ENCODE peak calls at places on chromosomes 16 and 17, in six cellular contexts. I is upper lobe of left lung, O is heart left ventricle, C is K562, J is HepG2, H is GM12878. D is an unnamed sample.

GRCh38 chr16:70453891-70454220 is 539 bp upstream of the FCSK start:
- ATAC-seq in H (no peak), C (no peak), J (peak; percentile 16), O (peak; percentile 54), I (no peak), D (no peak)

GRCh38 chr16:49523435-49524159 is 150.0 kb downstream of the C16orf78 start:
- ATAC-seq in C (no peak), I (no peak), J (no peak), H (no peak), O (no peak), D (no peak)

GRCh38 chr16:78381060-78381459 is 281.6 kb downstream of the WWOX start:
- ATAC-seq in J (no peak), H (no peak), O (no peak), C (no peak), I (no peak), D (no peak)

GRCh38 chr16:2912330-2913199 is 834 bp downstream of the FLYWCH1 start:
- ATAC-seq in O (peak; percentile 44), I (no peak), J (peak; percentile 65), C (peak; percentile 66), H (peak; percentile 67), D (peak; percentile 37)

GRCh38 chr17:75571197-75571884 is 16.3 kb upstream of the MYO15B start:
- ATAC-seq in O (peak; percentile 49), I (peak; percentile 37), C (peak; percentile 85), J (no peak), H (peak; percentile 97), D (peak; percentile 59)

GRCh38 chr16:12891836-12892235 is 9.6 kb upstream of the SHISA9 start:
- ATAC-seq in J (no peak), O (no peak), C (no peak), H (no peak), I (no peak), D (no peak)

GRCh38 chr16:72819345-72819744 is 228.6 kb downstream of the ZFHX3 start:
- ATAC-seq in I (no peak), J (no peak), H (no peak), C (no peak), O (no peak), D (no peak)

GRCh38 chr16:282491-282890 is 473 bp upstream of the PDIA2 start:
- ATAC-seq in C (no peak), J (peak; percentile 2), H (no peak), I (no peak), O (no peak), D (no peak)

GRCh38 chr16:56013962-56014552 is 138.9 kb upstream of the CES5A start:
- ATAC-seq in I (no peak), O (peak; percentile 56), C (peak; percentile 60), J (peak; percentile 67), H (peak; percentile 31), D (no peak)

GRCh38 chr17:42780816-42781638 is 617 bp downstream of the WNK4 start:
- ATAC-seq in I (no peak), H (no peak), O (peak; percentile 18), C (peak; percentile 25), J (peak; percentile 0), D (peak; percentile 32)

GRCh38 chr16:29756654-29757053 is 10.9 kb upstream of the C16orf54 start:
- ATAC-seq in H (no peak), O (no peak), I (no peak), C (peak; percentile 28), J (no peak), D (no peak)

GRCh38 chr17:79306688-79307323 is 232.2 kb downstream of the ENGASE start:
- ATAC-seq in O (peak; percentile 94), I (peak; percentile 57), C (no peak), J (no peak), H (no peak), D (no peak)

GRCh38 chr17:59093702-59094231 is 12.9 kb downstream of the TRIM37 start:
- ATAC-seq in O (peak; percentile 88), J (no peak), I (peak; percentile 80), C (peak; percentile 48), H (peak; percentile 87), D (peak; percentile 60)

GRCh38 chr17:73268582-73269328 is 7.1 kb upstream of the CPSF4L start:
- ATAC-seq in C (peak; percentile 57), J (peak; percentile 42), O (no peak), I (no peak), H (peak; percentile 41), D (no peak)

GRCh38 chr16:50942143-50942542 is 200.3 kb downstream of the CYLD start:
- ATAC-seq in O (no peak), C (no peak), H (no peak), J (no peak), I (no peak), D (no peak)

GRCh38 chr16:73058616-73059409 is 10.9 kb upstream of the ZFHX3 start:
- ATAC-seq in H (peak; percentile 42), I (no peak), J (no peak), O (peak; percentile 24), C (no peak), D (peak; percentile 25)

GRCh38 chr17:14575349-14575966 is 274.6 kb downstream of the HS3ST3B1 start:
- ATAC-seq in I (no peak), H (no peak), J (peak; percentile 73), C (no peak), O (no peak), D (no peak)

GRCh38 chr16:19751478-19751877 is 33.4 kb downstream of the IQCK start:
- ATAC-seq in H (no peak), I (no peak), O (no peak), C (no peak), J (no peak), D (no peak)

GRCh38 chr16:58399718-58400633 is 7.7 kb downstream of the GINS3 start:
- ATAC-seq in H (no peak), I (no peak), C (no peak), O (no peak), J (no peak), D (no peak)

GRCh38 chr17:61251939-61252865 is 147.4 kb upstream of the TBX2 start:
- ATAC-seq in H (peak; percentile 69), J (peak; percentile 31), O (peak; percentile 94), I (peak; percentile 95), C (no peak), D (peak; percentile 97)

GRCh38 chr16:57668259-57668563 is at the start of gene ADGRG3:
- ATAC-seq in O (no peak), C (no peak), I (no peak), H (no peak), J (no peak), D (no peak)

GRCh38 chr16:23469814-23470213 is 16.8 kb upstream of the COG7 start:
- ATAC-seq in J (no peak), C (no peak), I (peak; percentile 35), H (no peak), O (no peak), D (no peak)

GRCh38 chr16:21683184-21683583 is 19.4 kb downstream of the OTOA start:
- ATAC-seq in C (no peak), H (no peak), O (no peak), J (no peak), I (no peak), D (no peak)

DNA sequence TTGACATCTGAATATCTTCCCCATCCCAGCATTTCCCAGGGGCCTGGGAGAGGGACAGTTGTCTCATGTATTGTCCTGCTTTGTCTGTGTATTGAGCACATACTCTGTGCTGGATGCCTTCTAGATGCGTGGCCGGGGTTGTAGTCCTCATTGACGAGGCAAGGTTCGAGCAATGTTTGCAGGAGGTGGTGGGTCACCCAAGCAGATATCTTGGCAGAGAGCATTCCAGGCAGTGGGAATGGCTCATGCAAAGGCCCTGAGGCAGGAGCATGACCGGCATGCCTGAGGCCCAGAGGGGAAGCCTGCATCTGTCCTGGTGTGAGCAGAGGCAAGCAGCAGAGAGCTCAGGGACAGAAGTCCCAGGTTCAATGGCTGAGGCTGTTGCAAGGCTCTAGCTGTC is 17.5 kb downstream of the KRT33A start:
- ATAC-seq in C (no peak), H (no peak), I (no peak), J (no peak), O (no peak), D (no peak)
- TF ChIP-seq POLR2A in C (no peak), H (no peak), I (no peak), J (no peak), O (no peak), D (no peak)

GRCh38 chr17:76969598-76970172 is 101.5 kb downstream of the MGAT5B start:
- ATAC-seq in J (peak; percentile 47), H (no peak), I (peak; percentile 59), C (no peak), O (no peak), D (no peak)
- H3K27me3 ChIP-seq in J (peaks cover 10% of the 10 kb centered on the region), H (peaks cover 2% of the 10 kb centered on the region), I (peaks cover 16% of the 10 kb centered on the region), C (peaks cover 48% of the 10 kb centered on the region), O (peaks cover 25% of the 10 kb centered on the region), D (peaks cover 71% of the 10 kb centered on the region)

GRCh38 chr17:10052414-10052813 is 146.0 kb downstream of the GAS7 start:
- ATAC-seq in I (no peak), O (no peak), H (peak; percentile 74), C (no peak), J (no peak), D (no peak)
- TF ChIP-seq POLR2A in I (no peak), O (no peak), H (no peak), C (no peak), J (no peak), D (no peak)

DNA sequence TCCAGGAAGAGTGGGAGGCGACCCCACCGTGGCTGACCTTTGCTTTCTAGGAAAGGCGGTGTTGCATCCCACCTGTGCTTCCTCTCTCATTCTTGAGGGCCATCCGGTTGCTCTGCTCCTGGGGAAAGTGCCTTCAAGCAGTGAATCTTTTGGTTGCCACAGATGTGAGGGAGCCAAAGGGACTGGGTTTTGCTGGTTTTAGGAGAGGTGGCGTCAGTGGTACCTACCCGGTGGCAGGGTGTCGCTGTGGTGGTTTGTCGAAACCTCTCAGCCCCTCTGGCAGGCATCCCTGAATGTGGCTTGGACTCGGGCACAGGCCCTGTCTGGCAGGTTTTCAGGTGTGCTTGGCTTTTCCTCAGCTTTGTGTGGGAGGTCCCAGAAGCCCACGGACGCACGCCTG is 611.5 kb downstream of the KCNJ18 start:
- ATAC-seq in H (no peak), O (no peak), J (no peak), I (no peak), C (no peak), D (no peak)
- H3K27me3 ChIP-seq in H (no peaks in the 10 kb centered on the region), O (no peaks in the 10 kb centered on the region), J (no peaks in the 10 kb centered on the region), I (no peaks in the 10 kb centered on the region), C (no peaks in the 10 kb centered on the region), D (peaks cover 7% of the 10 kb centered on the region)

DNA sequence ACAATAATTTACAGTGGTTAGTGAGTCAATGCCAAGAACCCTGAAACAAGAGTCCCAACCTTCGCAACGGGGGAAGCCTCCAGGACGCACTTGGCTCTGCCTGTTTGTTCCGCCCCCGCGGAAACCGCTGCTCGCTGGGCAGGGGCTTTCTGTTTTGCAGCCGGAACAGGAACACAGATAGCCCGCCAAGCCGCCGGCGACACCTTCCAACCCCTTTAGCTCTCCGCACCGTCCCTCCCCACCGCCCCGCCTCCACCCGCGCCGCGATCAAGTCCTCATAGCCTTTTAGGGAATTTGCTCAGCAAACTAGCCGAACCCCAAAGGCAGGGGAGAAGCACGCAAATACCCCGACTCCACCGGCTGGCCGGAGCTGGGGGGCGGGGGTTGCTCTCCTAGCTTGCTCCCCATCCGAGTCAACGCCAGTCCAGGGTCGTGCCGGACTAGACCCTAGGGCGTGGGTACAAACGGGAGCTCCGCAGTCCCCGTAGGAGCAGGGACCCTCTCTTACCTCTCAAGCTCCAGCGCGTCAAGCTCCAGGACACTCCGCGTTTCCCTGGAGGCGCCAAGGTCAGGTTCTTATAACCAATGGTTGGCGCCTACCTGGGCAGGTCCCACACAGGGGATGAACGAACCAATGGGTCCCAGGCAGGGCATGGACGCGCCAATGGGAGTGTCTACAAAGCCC is at the start of gene SLFN13:
- ATAC-seq in O (peak; percentile 91), J (peak; percentile 43), I (peak; percentile 94), C (peak; percentile 95), H (peak; percentile 90), D (peak; percentile 71)
- TF ChIP-seq POLR2A in O (no peak), J (no peak), I (no peak), C (no peak), H (peak; percentile 83), D (no peak)

GRCh38 chr17:63514974-63515373 is 8.2 kb upstream of the KCNH6 start:
- ATAC-seq in O (no peak), H (peak; percentile 38), I (no peak), J (no peak), C (no peak), D (no peak)
- H3K27me3 ChIP-seq in O (no peaks in the 10 kb centered on the region), H (no peaks in the 10 kb centered on the region), I (no peaks in the 10 kb centered on the region), J (peaks cover 12% of the 10 kb centered on the region), C (peaks cover 28% of the 10 kb centered on the region), D (peaks cover 29% of the 10 kb centered on the region)